ENCODE peak calls at places on chromosomes 3 and 15, in five cellular contexts. Z, Q, V, J and A are unnamed samples.

GRCh38 chr15:83515171-83515570 is 68.0 kb downstream of the SH3GL3 start:
- DNase-seq in J (no peak), Q (no peak), V (no peak), Z (no peak), A (no peak)

GRCh38 chr15:27842526-27842925 is 256.6 kb downstream of the OCA2 start:
- DNase-seq in Q (no peak), Z (no peak), J (no peak), V (no peak), A (no peak)

GRCh38 chr3:142097099-142097843 is 52.1 kb downstream of the TFDP2 start:
- DNase-seq in Z (no peak), Q (no peak), V (no peak), J (no peak), A (no peak)

GRCh38 chr3:117856354-117856753 is 1146.8 kb downstream of the TUSC7 start:
- DNase-seq in Z (no peak), J (no peak), V (peak), Q (peak), A (no peak)

GRCh38 chr3:49500408-49501257 is 30.6 kb downstream of the DAG1 start:
- DNase-seq in V (no peak), Z (no peak), Q (peak), J (peak), A (no peak)

GRCh38 chr3:58242340-58242739 is 4.7 kb downstream of the ABHD6 start:
- DNase-seq in V (no peak), Q (no peak), J (no peak), Z (no peak), A (no peak)

GRCh38 chr3:154018100-154018696 is 103.0 kb upstream of the ARHGEF26 start:
- DNase-seq in Z (peak), V (peak), Q (peak), J (peak), A (peak)

GRCh38 chr3:79558943-79559342 is 208.9 kb downstream of the ROBO1 start:
- DNase-seq in J (no peak), V (no peak), Z (no peak), Q (no peak), A (no peak)

GRCh38 chr3:184558726-184559125 is 2.9 kb upstream of the EPHB3 start:
- DNase-seq in J (no peak), V (no peak), Z (no peak), Q (no peak), A (no peak)

GRCh38 chr3:168493412-168494205 is 397.9 kb upstream of the GOLIM4 start:
- DNase-seq in Q (no peak), V (no peak), J (no peak), Z (no peak), A (no peak)

GRCh38 chr3:170614214-170614966 is 28.5 kb upstream of the SLC7A14 start:
- DNase-seq in Z (no peak), Q (no peak), V (no peak), J (no peak), A (no peak)

GRCh38 chr3:115217678-115218451 is 70.8 kb upstream of the ZBTB20 start:
- DNase-seq in Q (peak), V (peak), Z (peak), J (peak), A (no peak)

GRCh38 chr15:43107741-43108140 is 1.9 kb upstream of the UBR1 start:
- DNase-seq in V (no peak), J (no peak), Z (no peak), Q (no peak), A (no peak)

DNA sequence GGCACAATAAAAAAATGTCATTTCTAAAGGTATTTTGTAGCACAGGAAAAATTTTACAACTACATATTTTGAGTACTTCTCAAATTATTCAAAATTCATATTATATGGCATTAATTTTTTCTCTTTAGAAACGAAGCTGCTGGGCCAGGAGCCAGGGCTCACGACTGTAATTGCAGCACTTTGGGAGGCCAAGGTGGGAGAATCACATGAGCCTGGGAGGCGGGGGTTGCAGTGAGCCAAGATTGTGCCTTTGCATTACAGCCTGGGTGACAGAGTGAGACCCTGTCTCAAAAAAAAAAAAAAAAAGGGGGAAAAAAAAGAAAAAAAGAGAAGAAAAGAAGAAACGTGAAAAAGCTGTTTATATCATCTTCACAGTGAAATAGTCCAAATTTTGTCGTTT is 62.0 kb downstream of the CADM2 start:
- DNase-seq in J (no peak), V (no peak), Q (no peak), Z (no peak), A (no peak)
- TF ChIP-seq FOXM1 in J (no peak), V (no peak), Q (no peak), Z (no peak), A (no peak)

DNA sequence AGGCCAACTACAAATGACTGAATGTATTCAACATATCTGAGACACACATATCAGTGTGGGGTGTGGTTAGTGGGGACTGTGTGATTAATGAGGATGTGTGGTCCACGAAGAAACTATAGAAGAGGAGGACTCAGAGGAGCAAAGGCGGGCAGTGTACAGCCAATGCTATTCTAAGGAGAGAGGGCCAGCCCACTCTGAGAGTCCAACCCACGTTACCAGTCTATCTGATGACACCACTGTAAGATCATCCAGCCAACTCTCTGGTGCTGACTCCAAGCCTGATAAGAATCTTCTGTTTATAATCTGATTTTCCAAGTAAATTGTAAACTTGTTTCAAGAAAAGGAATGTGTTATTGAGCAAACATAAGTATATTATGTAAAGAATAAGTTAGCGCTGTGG is 47.2 kb downstream of the MCF2L2 start:
- DNase-seq in Q (peak), Z (no peak), J (no peak), V (no peak), A (no peak)
- TF ChIP-seq FOXM1 in Q (no peak), Z (no peak), J (no peak), V (no peak), A (no peak)

GRCh38 chr3:126634803-126635202 is 20.1 kb downstream of the TXNRD3 start:
- DNase-seq in Q (no peak), J (no peak), V (no peak), Z (no peak), A (no peak)

GRCh38 chr3:126636436-126636835 is 18.5 kb downstream of the TXNRD3 start:
- DNase-seq in V (no peak), Q (no peak), Z (no peak), J (no peak), A (no peak)

DNA sequence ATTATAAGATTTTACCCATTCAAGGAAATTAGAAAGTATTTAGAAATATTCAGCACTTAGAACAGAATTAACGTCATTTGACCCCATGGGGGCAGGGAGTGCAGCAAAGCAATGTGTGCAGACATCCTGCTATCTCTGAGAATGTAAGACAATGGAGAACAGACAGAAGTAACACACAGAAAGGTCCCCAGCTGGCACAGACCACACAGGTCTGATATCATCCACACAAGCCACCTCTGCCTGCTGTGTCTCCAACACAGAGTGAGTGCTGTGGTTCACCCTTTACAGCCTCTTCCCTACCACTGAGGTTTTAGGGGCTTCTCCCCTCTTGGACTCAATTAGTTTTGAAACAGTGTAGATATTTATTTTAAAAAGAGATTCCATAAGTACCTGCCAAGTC is 16.1 kb downstream of the TXNRD3 start:
- DNase-seq in V (no peak), Z (no peak), Q (no peak), J (no peak), A (no peak)
- TF ChIP-seq FOXM1 in V (no peak), Z (no peak), Q (no peak), J (no peak), A (no peak)

DNA sequence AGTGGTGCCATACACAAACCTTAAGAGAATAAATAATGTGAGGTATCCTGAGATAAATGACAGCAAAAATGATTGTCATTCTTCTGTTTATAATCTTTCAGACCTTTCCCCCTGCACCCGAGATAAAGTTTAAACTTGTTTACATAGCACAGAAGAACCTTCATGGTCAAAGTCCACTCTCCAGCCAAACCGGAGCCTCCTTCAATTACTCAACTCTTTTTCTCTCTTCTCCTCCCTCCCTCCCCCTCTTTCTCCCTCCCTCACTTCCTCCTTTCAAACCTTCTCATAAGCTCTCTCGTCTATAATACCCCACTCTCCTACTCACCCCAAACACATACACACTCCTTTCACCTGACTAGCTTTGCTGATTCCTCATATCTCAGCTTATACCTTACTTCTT is 198.9 kb downstream of the EFHB start:
- DNase-seq in Z (no peak), Q (no peak), J (no peak), V (no peak), A (no peak)
- TF ChIP-seq FOXM1 in Z (no peak), Q (no peak), J (no peak), V (no peak), A (no peak)

GRCh38 chr15:84886211-84886983 is 1.9 kb downstream of the SLC28A1 start:
- DNase-seq in Z (no peak), V (no peak), J (peak), Q (no peak), A (no peak)
- TF ChIP-seq FOXM1 in Z (no peak), V (no peak), J (no peak), Q (no peak), A (no peak)

DNA sequence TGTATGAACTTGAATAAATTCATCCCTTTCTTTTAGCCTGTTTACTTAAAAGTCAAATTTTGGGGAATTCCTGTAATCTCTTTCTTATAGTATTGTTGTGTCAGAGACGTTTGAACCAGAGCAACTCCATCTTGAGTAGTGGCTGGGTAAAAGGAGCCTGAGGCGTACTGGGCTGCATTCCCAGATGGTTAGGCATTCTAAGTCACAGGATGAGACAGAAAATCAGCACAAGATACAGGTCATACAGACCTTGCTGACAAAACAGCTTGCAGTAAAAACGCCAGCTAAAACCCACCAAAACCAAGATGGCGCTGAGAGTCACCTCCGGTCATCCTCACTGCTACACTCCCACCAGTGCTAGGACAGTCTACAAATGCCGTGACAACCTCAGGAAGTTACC is 94.5 kb downstream of the P3H2 start:
- DNase-seq in J (no peak), V (no peak), Z (no peak), Q (no peak), A (no peak)
- TF ChIP-seq FOXM1 in J (no peak), V (no peak), Z (no peak), Q (no peak), A (no peak)

GRCh38 chr15:32763295-32763694 is 45.5 kb downstream of the GREM1 start:
- DNase-seq in J (no peak), Q (no peak), Z (no peak), V (no peak), A (peak)

GRCh38 chr15:32765236-32765635 is 47.4 kb downstream of the GREM1 start:
- DNase-seq in V (no peak), J (no peak), Q (no peak), Z (no peak), A (peak)

GRCh38 chr15:32767236-32767635 is 49.4 kb downstream of the GREM1 start:
- DNase-seq in V (no peak), Q (no peak), Z (no peak), J (peak), A (no peak)

DNA sequence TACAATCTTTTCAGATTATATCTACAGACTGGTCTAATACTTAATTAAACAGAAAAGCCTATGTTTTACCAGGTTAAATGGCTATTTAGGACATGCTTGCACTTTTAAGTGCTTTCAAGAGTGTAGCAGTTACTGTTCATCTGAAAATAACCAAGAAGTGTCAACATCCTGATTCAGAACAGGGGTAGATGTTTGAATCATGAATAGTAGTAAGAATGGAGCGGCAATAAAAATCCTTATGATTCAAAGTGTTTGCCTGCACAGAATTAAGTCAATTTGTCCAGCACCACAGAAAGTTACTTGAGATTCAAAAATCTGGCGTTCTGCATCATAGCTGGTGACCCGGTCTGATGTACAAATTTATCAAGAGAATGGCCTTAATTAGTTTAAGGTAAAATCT is 48.3 kb downstream of the GREM1 start:
- DNase-seq in Z (no peak), Q (no peak), J (no peak), V (no peak), A (no peak)
- TF ChIP-seq FOXM1 in Z (no peak), Q (no peak), J (no peak), V (no peak), A (no peak)

DNA sequence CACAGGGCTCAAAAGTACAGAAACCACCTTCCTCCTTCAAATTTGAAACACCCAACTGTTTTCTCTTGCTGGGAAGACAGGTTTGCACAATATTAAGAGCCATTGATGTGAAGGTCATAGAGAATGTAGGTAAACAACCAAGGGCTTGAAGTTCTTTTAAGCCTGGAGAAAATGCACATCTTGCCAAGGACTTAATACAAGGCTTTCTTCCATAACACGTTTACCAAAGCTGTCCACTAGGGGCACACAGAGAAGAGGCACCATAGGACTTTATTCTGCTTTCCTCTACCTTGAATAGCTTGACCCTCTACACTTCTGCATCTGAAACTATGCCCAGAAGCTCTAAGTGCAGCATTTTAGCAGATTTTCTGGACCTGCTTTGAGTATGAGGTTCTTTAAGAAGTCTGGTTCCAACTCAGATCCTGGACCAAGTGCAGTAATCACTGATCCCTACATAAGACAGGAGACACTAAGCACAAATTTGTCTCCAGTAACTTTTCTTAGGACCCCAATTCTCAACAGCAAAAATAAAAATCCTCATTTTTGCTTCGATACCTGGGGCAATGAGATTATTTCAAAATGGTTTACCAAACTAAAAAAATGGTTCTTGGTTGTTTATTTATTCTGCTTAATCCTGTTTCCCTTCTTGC is 138.0 kb downstream of the FBN1 start:
- DNase-seq in V (peak), J (peak), Z (peak), Q (peak), A (peak)
- TF ChIP-seq FOXM1 in V (no peak), J (no peak), Z (no peak), Q (no peak), A (no peak)

DNA sequence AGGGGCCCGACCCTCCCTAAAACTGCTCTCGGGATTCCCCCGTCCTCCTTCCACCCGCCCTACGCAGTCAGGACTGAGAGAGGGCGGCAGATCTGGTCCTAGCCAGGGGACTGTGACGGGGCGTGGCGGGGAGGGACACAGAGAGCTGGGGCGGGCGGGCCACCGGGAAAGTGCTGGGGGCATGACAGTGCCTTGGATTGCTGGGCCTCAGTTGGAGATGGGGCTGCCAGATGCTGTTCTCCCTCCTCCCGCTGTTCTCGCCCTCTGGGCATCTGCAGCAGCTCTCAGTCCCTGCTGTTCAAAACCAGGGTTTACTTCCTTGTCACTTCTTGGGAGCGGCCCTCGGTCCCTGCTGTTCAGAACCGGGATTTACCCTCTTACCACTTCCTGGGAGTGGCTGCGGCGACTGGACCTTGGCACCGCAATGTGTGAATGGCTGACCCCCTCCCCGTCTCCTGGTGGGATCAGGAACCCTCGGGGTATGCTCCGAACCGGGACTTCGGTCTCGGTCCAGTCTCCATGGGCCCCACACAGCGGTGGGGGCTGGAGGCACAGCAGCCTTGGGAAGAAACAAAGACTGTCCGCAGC is 1.8 kb upstream of the RPP25 start:
- DNase-seq in Z (peak), J (peak), Q (peak), V (no peak), A (no peak)
- TF ChIP-seq FOXM1 in Z (no peak), J (no peak), Q (no peak), V (no peak), A (no peak)

DNA sequence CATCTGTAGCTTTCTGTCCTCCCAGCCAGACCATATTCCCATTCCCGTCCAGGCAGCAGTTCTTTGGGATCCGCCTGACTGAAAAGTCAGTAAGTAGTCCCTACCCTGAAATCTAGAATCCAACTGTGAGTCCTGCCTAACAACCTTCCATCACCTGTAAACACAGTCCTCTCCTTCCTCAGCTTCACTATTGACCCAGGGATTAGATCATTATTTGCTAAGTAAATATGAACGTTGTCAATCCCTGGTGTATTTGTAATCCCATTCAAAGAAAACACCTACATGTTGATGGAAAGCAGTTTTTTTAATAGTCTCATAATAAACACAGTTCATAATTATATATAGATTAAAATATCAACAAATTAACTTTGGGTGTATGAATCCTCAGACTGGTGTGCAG is 732 bp downstream of the SAXO2 start:
- DNase-seq in Q (no peak), Z (peak), V (peak), J (peak), A (no peak)
- TF ChIP-seq FOXM1 in Q (no peak), Z (no peak), V (no peak), J (no peak), A (no peak)